ENCODE peak calls at places on chromosomes 11 and 22, in nine cellular contexts. Q is CD4-positive, alpha-beta memory T cell; I is body of pancreas; B is fibroblast of lung; K is pancreas; R is ovary; X is stomach; H is right cardiac atrium; T is ascending aorta. A is an unnamed sample.
A peak's percentile ranks its signal among the peaks of the same experiment; 100 is the strongest.

GRCh38 chr22:41917906-41918791 is 3.3 kb upstream of the SHISA8 start:
- DNase-seq in Q (no peak), I (peak; percentile 51), B (peak; percentile 58), K (no peak), R (no peak), X (peak; percentile 58), H (peak; percentile 86), T (peak; percentile 76), A (no peak)

GRCh38 chr11:33967451-33967850 is 75.6 kb upstream of the LMO2 start:
- DNase-seq in Q (no peak), I (no peak), B (no peak), K (no peak), R (no peak), X (no peak), H (no peak), T (no peak), A (no peak)

GRCh38 chr11:85029964-85030363 is 597.2 kb downstream of the DLG2 start:
- DNase-seq in Q (no peak), I (no peak), B (peak; percentile 37), K (no peak), R (no peak), X (no peak), H (no peak), T (no peak), A (no peak)

GRCh38 chr11:63920126-63920869 is 3.3 kb upstream of the RCOR2 start:
- DNase-seq in Q (no peak), I (peak; percentile 86), B (peak; percentile 25), K (peak; percentile 87), R (peak; percentile 76), X (peak; percentile 87), H (peak; percentile 97), T (peak; percentile 86), A (no peak)

GRCh38 chr11:75371930-75372876 is 20.7 kb upstream of the ARRB1 start:
- DNase-seq in Q (no peak), I (no peak), B (peak; percentile 66), K (no peak), R (no peak), X (no peak), H (no peak), T (no peak), A (no peak)

GRCh38 chr11:76380161-76380976 is 563 bp downstream of the THAP12 start:
- DNase-seq in Q (no peak), I (no peak), B (peak; percentile 10), K (peak; percentile 40), R (no peak), X (no peak), H (peak; percentile 77), T (no peak), A (peak; percentile 31)

GRCh38 chr11:65927904-65928397 is 8.7 kb downstream of the DRAP1 start:
- DNase-seq in Q (peak; percentile 79), I (peak; percentile 52), B (peak; percentile 21), K (no peak), R (no peak), X (peak; percentile 55), H (peak; percentile 13), T (no peak), A (no peak)

GRCh38 chr11:47044112-47044511 is 107.6 kb downstream of the CSTPP1 start:
- DNase-seq in Q (no peak), I (no peak), B (no peak), K (no peak), R (no peak), X (no peak), H (no peak), T (no peak), A (no peak)

GRCh38 chr22:21922370-21923162 is 30.1 kb downstream of the PPM1F start:
- DNase-seq in Q (no peak), I (no peak), B (no peak), K (no peak), R (no peak), X (no peak), H (peak; percentile 46), T (no peak), A (no peak)

GRCh38 chr22:21920341-21921183 is 32.1 kb downstream of the PPM1F start:
- DNase-seq in Q (no peak), I (no peak), B (no peak), K (no peak), R (no peak), X (no peak), H (no peak), T (no peak), A (no peak)

GRCh38 chr22:21923163-21923561 is 29.5 kb downstream of the PPM1F start:
- DNase-seq in Q (no peak), I (no peak), B (no peak), K (no peak), R (no peak), X (no peak), H (peak; percentile 44), T (no peak), A (no peak)

GRCh38 chr22:21921184-21921721 is 31.4 kb downstream of the PPM1F start:
- DNase-seq in Q (no peak), I (no peak), B (no peak), K (no peak), R (no peak), X (no peak), H (no peak), T (no peak), A (no peak)

DNA sequence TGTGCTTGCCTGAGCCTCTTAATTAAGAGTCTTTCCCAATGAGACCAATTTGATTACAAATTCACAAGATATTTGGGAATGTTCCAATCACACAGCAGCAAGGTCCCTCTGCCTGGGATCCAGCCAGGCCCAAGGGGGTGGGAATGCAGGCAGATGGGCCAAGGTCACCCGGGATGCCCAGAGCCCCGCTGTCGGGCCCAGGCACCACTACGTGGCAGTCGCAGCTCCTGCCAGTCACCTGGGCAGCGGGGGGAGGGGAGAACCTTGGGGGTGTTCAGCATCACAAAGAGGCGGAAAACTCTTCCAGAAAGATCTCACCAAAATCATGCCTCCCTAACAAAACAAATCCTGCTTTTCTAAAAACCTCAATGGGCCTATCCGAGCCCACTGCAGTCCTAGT is 30.9 kb downstream of the PPM1F start:
- DNase-seq in Q (no peak), I (peak; percentile 85), B (no peak), K (peak; percentile 86), R (peak; percentile 41), X (no peak), H (no peak), T (no peak), A (no peak)
- H3K9me3 ChIP-seq in Q (no peaks in the 10 kb centered on the region), I (no peaks in the 10 kb centered on the region), B (no peaks in the 10 kb centered on the region), K (no peaks in the 10 kb centered on the region), R (no peaks in the 10 kb centered on the region), X (no peaks in the 10 kb centered on the region), H (no peaks in the 10 kb centered on the region), T (no peaks in the 10 kb centered on the region), A (no peaks in the 10 kb centered on the region)

GRCh38 chr22:49186756-49187155 is 640.9 kb downstream of the BRD1 start:
- DNase-seq in Q (no peak), I (no peak), B (no peak), K (no peak), R (no peak), X (no peak), H (no peak), T (no peak), A (no peak)
- H3K9me3 ChIP-seq in Q (no peaks in the 10 kb centered on the region), I (no peaks in the 10 kb centered on the region), B (no peaks in the 10 kb centered on the region), K (no peaks in the 10 kb centered on the region), R (peaks cover 4% of the 10 kb centered on the region), X (no peaks in the 10 kb centered on the region), H (no peaks in the 10 kb centered on the region), T (no peaks in the 10 kb centered on the region), A (no peaks in the 10 kb centered on the region)

GRCh38 chr22:48082284-48082683 is 1319.8 kb downstream of the TBC1D22A start:
- DNase-seq in Q (no peak), I (no peak), B (no peak), K (no peak), R (no peak), X (no peak), H (no peak), T (no peak), A (no peak)
- H3K9me3 ChIP-seq in Q (no peaks in the 10 kb centered on the region), I (no peaks in the 10 kb centered on the region), B (no peaks in the 10 kb centered on the region), K (no peaks in the 10 kb centered on the region), R (no peaks in the 10 kb centered on the region), X (no peaks in the 10 kb centered on the region), H (no peaks in the 10 kb centered on the region), T (no peaks in the 10 kb centered on the region), A (no peaks in the 10 kb centered on the region)

DNA sequence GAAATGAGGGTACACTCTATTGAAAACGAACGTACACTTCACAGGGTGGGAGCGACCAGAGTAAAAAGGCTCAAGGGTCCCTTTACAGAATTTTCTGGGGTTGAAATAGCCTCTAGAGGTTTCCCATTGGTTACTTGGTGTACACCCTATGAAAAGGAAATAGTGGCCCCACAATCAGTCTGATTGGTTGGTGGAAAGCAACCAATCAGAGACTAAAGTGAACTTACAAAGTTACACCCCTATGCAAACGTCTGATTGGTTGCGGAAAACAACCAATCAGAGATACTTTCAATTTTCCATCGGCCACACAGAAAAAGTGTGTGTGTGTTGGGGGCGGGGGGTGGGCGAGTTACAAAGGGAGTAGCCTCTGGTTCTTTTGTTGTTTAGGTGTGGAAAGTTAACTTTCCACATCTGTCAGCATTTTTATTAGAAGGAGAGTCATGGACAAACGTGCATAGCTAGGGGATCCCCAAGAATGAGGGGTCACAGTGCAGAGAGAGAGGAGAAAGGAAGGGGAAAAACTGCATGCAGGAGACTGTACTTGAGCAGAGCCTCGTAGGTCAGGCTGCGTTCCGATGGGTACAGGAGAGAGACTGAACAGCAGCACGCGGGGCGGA is 1152.1 kb downstream of the TBC1D22A start:
- DNase-seq in Q (no peak), I (no peak), B (no peak), K (no peak), R (no peak), X (no peak), H (no peak), T (no peak), A (no peak)
- H3K9me3 ChIP-seq in Q (no peaks in the 10 kb centered on the region), I (no peaks in the 10 kb centered on the region), B (no peaks in the 10 kb centered on the region), K (no peaks in the 10 kb centered on the region), R (peaks cover 3% of the 10 kb centered on the region), X (peaks cover 14% of the 10 kb centered on the region), H (no peaks in the 10 kb centered on the region), T (no peaks in the 10 kb centered on the region), A (no peaks in the 10 kb centered on the region)

GRCh38 chr11:1089738-1090599 is 15.3 kb downstream of the MUC2 start:
- DNase-seq in Q (no peak), I (no peak), B (no peak), K (no peak), R (no peak), X (no peak), H (peak; percentile 54), T (no peak), A (no peak)
- H3K9me3 ChIP-seq in Q (no peaks in the 10 kb centered on the region), I (no peaks in the 10 kb centered on the region), B (peaks cover 4% of the 10 kb centered on the region), K (no peaks in the 10 kb centered on the region), R (no peaks in the 10 kb centered on the region), X (no peaks in the 10 kb centered on the region), H (no peaks in the 10 kb centered on the region), T (no peaks in the 10 kb centered on the region), A (no peaks in the 10 kb centered on the region)

GRCh38 chr22:47287516-47287915 is 525.1 kb downstream of the TBC1D22A start:
- DNase-seq in Q (no peak), I (peak; percentile 20), B (no peak), K (peak; percentile 23), R (no peak), X (no peak), H (no peak), T (no peak), A (no peak)
- H3K9me3 ChIP-seq in Q (no peaks in the 10 kb centered on the region), I (no peaks in the 10 kb centered on the region), B (no peaks in the 10 kb centered on the region), K (no peaks in the 10 kb centered on the region), R (no peaks in the 10 kb centered on the region), X (no peaks in the 10 kb centered on the region), H (no peaks in the 10 kb centered on the region), T (no peaks in the 10 kb centered on the region), A (no peaks in the 10 kb centered on the region)

GRCh38 chr22:49525366-49525765 is 302.3 kb downstream of the BRD1 start:
- DNase-seq in Q (no peak), I (no peak), B (no peak), K (no peak), R (no peak), X (no peak), H (no peak), T (no peak), A (no peak)
- H3K9me3 ChIP-seq in Q (no peaks in the 10 kb centered on the region), I (no peaks in the 10 kb centered on the region), B (peaks cover 5% of the 10 kb centered on the region), K (no peaks in the 10 kb centered on the region), R (peaks cover 3% of the 10 kb centered on the region), X (peaks cover 3% of the 10 kb centered on the region), H (no peaks in the 10 kb centered on the region), T (no peaks in the 10 kb centered on the region), A (no peaks in the 10 kb centered on the region)

GRCh38 chr22:47534150-47535133 is 772.0 kb downstream of the TBC1D22A start:
- DNase-seq in Q (no peak), I (peak; percentile 10), B (peak; percentile 88), K (no peak), R (peak; percentile 25), X (no peak), H (peak; percentile 61), T (no peak), A (no peak)
- H3K9me3 ChIP-seq in Q (no peaks in the 10 kb centered on the region), I (no peaks in the 10 kb centered on the region), B (no peaks in the 10 kb centered on the region), K (no peaks in the 10 kb centered on the region), R (no peaks in the 10 kb centered on the region), X (no peaks in the 10 kb centered on the region), H (no peaks in the 10 kb centered on the region), T (no peaks in the 10 kb centered on the region), A (no peaks in the 10 kb centered on the region)